ENCODE peak calls at places on chromosome 13, in four cellular contexts. Y, A, C and V are unnamed samples.

GRCh38 chr13:75437582-75438318 is 44.2 kb downstream of the TBC1D4 start:
- DNase-seq in Y (no peak), A (no peak), C (no peak), V (no peak)

GRCh38 chr13:53069800-53070199 is 41.2 kb downstream of the OLFM4 start:
- DNase-seq in Y (no peak), A (no peak), C (no peak), V (no peak)

GRCh38 chr13:67632590-67632989 is 402.5 kb upstream of the PCDH9 start:
- DNase-seq in Y (no peak), A (no peak), C (no peak), V (no peak)

GRCh38 chr13:97018029-97018819 is 23.9 kb upstream of the OXGR1 start:
- DNase-seq in Y (peak; percentile 41), A (peak; percentile 36), C (no peak), V (no peak)

GRCh38 chr13:41909524-41909923 is 51.4 kb downstream of the VWA8 start:
- DNase-seq in Y (no peak), A (no peak), C (no peak), V (no peak)

GRCh38 chr13:73417012-73417615 is 358.3 kb downstream of the KLF5 start:
- DNase-seq in Y (peak; percentile 9), A (peak; percentile 27), C (no peak), V (peak; percentile 37)

GRCh38 chr13:26872444-26873173 is 112.0 kb upstream of the GPR12 start:
- DNase-seq in Y (peak; percentile 74), A (peak; percentile 31), C (no peak), V (peak; percentile 8)

GRCh38 chr13:19088416-19088815 is 93.2 kb downstream of the TUBA3C start:
- DNase-seq in Y (no peak), A (no peak), C (no peak), V (no peak)

GRCh38 chr13:44305216-44305615 is 68.4 kb upstream of the SERP2 start:
- DNase-seq in Y (no peak), A (no peak), C (no peak), V (no peak)

GRCh38 chr13:83057119-83057518 is 825.2 kb downstream of the SLITRK1 start:
- DNase-seq in Y (no peak), A (no peak), C (no peak), V (no peak)

GRCh38 chr13:25335856-25336255 is 34.4 kb downstream of the NUP58 start:
- DNase-seq in Y (no peak), A (no peak), C (no peak), V (no peak)

GRCh38 chr13:93413972-93414717 is 187.5 kb downstream of the GPC6 start:
- DNase-seq in Y (no peak), A (no peak), C (no peak), V (no peak)

GRCh38 chr13:102825921-102826706 is 19.7 kb upstream of the ERCC5 start:
- DNase-seq in Y (no peak), A (no peak), C (no peak), V (no peak)

GRCh38 chr13:80141114-80141849 is 199.6 kb downstream of the SPRY2 start:
- DNase-seq in Y (no peak), A (no peak), C (no peak), V (no peak)

GRCh38 chr13:38180670-38181069 is 169.0 kb upstream of the UFM1 start:
- DNase-seq in Y (no peak), A (no peak), C (no peak), V (no peak)

GRCh38 chr13:29591310-29591709 is 4.2 kb downstream of the SLC7A1 start:
- DNase-seq in Y (no peak), A (no peak), C (no peak), V (no peak)
- TF ChIP-seq PBX3 in Y (no peak), A (no peak), C (no peak), V (no peak)

GRCh38 chr13:28283600-28283999 is 145.3 kb downstream of the PAN3 start:
- DNase-seq in Y (no peak), A (no peak), C (no peak), V (no peak)
- TF ChIP-seq USF2 in Y (no peak), A (no peak), C (no peak), V (no peak)

GRCh38 chr13:106036870-106037269 is 498.6 kb downstream of the EFNB2 start:
- DNase-seq in Y (peak; percentile 35), A (no peak), C (no peak), V (peak; percentile 12)

GRCh38 chr13:106029901-106030300 is 505.6 kb downstream of the EFNB2 start:
- DNase-seq in Y (no peak), A (no peak), C (no peak), V (no peak)

GRCh38 chr13:106034201-106034600 is 501.3 kb downstream of the EFNB2 start:
- DNase-seq in Y (no peak), A (no peak), C (no peak), V (no peak)

GRCh38 chr13:106028916-106029315 is 506.5 kb downstream of the EFNB2 start:
- DNase-seq in Y (no peak), A (no peak), C (no peak), V (no peak)

GRCh38 chr13:106033634-106034033 is 501.8 kb downstream of the EFNB2 start:
- DNase-seq in Y (no peak), A (peak; percentile 4), C (no peak), V (peak; percentile 3)
- TF ChIP-seq PBX3 in Y (no peak), A (no peak), C (no peak), V (no peak)

GRCh38 chr13:63408227-63409202 is 1992.9 kb upstream of the PCDH20 start:
- DNase-seq in Y (peak; percentile 44), A (no peak), C (no peak), V (no peak)
- TF ChIP-seq USF2 in Y (no peak), A (no peak), C (no peak), V (no peak)

DNA sequence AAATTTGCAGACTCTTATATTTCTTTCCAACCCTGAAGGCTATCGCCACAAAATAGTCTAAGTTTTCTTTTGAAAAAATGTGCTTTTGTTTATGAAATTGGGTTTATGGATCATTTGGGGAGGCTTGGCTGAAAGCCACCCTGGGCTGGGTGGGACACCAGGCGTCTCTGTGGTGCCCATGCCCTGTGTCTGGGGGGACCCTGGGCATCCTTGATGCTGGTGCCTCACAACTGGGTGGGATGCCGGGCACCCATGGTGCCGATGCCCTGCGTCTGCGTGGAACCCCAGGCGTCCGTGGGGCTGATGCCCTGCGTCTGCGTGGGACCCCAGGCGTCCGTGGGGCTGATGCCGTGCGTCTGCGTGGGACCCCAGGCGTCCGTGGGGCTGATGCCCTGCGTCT is 105.0 kb downstream of the RAB20 start:
- DNase-seq in Y (no peak), A (no peak), C (no peak), V (no peak)
- TF ChIP-seq PBX3 in Y (no peak), A (no peak), C (no peak), V (no peak)

DNA sequence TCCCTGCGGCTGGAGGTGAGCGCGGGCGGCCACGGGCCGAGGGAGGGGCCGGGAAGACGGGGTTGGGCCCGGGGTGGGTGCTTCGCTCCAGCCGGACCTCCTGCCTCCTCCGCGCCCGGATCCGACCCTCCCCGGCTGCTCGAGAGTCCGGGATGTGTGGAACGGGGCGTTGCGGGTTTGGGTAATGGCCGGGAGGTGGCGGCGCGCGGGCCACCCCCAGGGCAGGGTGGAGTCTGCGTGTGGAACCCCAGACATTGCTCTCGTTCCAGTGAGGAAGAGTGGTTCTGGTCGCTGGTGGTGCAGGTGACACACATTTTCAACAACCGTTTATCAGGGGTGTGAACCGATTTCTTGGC is 38.8 kb downstream of the ARHGEF7 start:
- DNase-seq in Y (no peak), A (peak; percentile 38), C (no peak), V (no peak)
- TF ChIP-seq USF2 in Y (no peak), A (no peak), C (no peak), V (no peak)

DNA sequence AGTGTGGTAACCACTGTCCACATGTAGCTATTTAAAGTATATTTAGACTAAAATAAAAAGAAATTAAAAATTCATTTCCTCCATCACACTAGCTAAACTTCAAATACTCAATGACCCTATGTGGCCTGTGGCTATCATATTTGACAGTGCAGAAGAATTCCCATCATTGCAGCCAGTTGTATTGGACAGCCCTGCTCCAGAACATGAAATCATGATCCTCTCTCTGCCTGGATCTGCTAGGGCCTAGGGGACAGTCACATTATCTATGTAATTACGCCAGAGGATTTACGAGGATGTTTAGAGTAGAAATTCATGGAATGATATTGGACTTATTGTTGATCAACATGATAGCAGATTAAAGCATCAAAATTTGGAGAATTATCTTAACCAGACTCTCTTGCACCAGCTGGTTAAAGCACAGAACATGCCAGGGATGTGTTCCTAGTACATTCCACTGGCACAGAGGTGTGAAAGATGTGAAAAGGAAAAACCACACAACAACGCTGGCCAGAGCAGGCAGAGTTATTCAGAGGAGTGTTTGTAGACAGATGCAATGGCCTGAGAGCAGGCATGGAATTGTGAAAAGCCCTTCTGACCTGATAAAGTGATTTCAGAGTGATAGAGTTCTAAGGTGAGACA is 108.9 kb upstream of the STARD13 start:
- DNase-seq in Y (no peak), A (no peak), C (no peak), V (no peak)
- TF ChIP-seq PBX3 in Y (no peak), A (no peak), C (no peak), V (no peak)

GRCh38 chr13:112859817-112860190 is 109.2 kb upstream of the MCF2L start:
- DNase-seq in Y (peak; percentile 84), A (no peak), C (no peak), V (no peak)
- TF ChIP-seq USF2 in Y (no peak), A (no peak), C (no peak), V (no peak)